ENCODE peak calls at places on chromosomes 11 and 22, in six cellular contexts. One of them, this sample, is unnamed.

GRCh38 chr11:58787903-58788302 is 56.2 kb upstream of the GLYAT start:
- DNase-seq in GM12891: no peak
- DNase-seq in GM12878: no peak
- DNase-seq in HepG2: no peak
- DNase-seq in K562: no peak
- DNase-seq in H1: no peak
- DNase-seq in this sample: no peak

GRCh38 chr11:121964591-121964990 is 151.4 kb downstream of the BLID start:
- DNase-seq in H1: no peak
- DNase-seq in GM12878: no peak
- DNase-seq in K562: no peak
- DNase-seq in GM12891: no peak
- DNase-seq in HepG2: no peak
- DNase-seq in this sample: no peak

GRCh38 chr11:7977251-7977917 is 9.8 kb upstream of the EIF3F start:
- DNase-seq in K562: no peak
- DNase-seq in GM12878: no peak
- DNase-seq in GM12891: no peak
- DNase-seq in H1: no peak
- DNase-seq in HepG2: no peak
- DNase-seq in this sample: no peak

GRCh38 chr11:73404048-73404447 is 27.8 kb downstream of the RELT start:
- DNase-seq in GM12891: no peak
- DNase-seq in H1: no peak
- DNase-seq in HepG2: peak
- DNase-seq in GM12878: no peak
- DNase-seq in K562: peak
- DNase-seq in this sample: no peak

GRCh38 chr11:106449756-106450155 is 372.3 kb downstream of the AASDHPPT start:
- DNase-seq in GM12878: no peak
- DNase-seq in H1: no peak
- DNase-seq in HepG2: peak
- DNase-seq in K562: no peak
- DNase-seq in GM12891: no peak
- DNase-seq in this sample: no peak

GRCh38 chr11:117415358-117415896 is 87.8 kb downstream of the CEP164 start:
- DNase-seq in GM12878: no peak
- DNase-seq in H1: no peak
- DNase-seq in GM12891: no peak
- DNase-seq in K562: no peak
- DNase-seq in HepG2: no peak
- DNase-seq in this sample: no peak

GRCh38 chr11:59753650-59754493 is 1.3 kb upstream of the STX3 start:
- DNase-seq in K562: peak
- DNase-seq in HepG2: peak
- DNase-seq in GM12891: peak
- DNase-seq in H1: no peak
- DNase-seq in GM12878: peak
- DNase-seq in this sample: peak

GRCh38 chr11:83538286-83538685 is 252.1 kb upstream of the CCDC90B start:
- DNase-seq in HepG2: no peak
- DNase-seq in GM12891: no peak
- DNase-seq in H1: no peak
- DNase-seq in GM12878: no peak
- DNase-seq in K562: no peak
- DNase-seq in this sample: no peak

GRCh38 chr11:35432464-35432863 is 13.1 kb upstream of the SLC1A2 start:
- DNase-seq in K562: no peak
- DNase-seq in GM12878: no peak
- DNase-seq in H1: no peak
- DNase-seq in HepG2: no peak
- DNase-seq in GM12891: no peak
- DNase-seq in this sample: no peak

GRCh38 chr11:5691963-5692358 is 2.4 kb downstream of the TRIM22 start:
- DNase-seq in GM12891: no peak
- DNase-seq in GM12878: no peak
- DNase-seq in HepG2: no peak
- DNase-seq in H1: no peak
- DNase-seq in K562: no peak
- DNase-seq in this sample: no peak

GRCh38 chr11:5688482-5688881 is 1.1 kb upstream of the TRIM22 start:
- DNase-seq in K562: no peak
- DNase-seq in GM12878: no peak
- DNase-seq in GM12891: no peak
- DNase-seq in H1: no peak
- DNase-seq in HepG2: no peak
- DNase-seq in this sample: no peak

GRCh38 chr11:5690736-5691135 is 1.1 kb downstream of the TRIM22 start:
- DNase-seq in GM12891: no peak
- DNase-seq in H1: no peak
- DNase-seq in GM12878: no peak
- DNase-seq in HepG2: no peak
- DNase-seq in K562: peak
- DNase-seq in this sample: no peak

GRCh38 chr11:5690216-5690615 is 626 bp downstream of the TRIM22 start:
- DNase-seq in HepG2: no peak
- DNase-seq in K562: no peak
- DNase-seq in GM12878: no peak
- DNase-seq in H1: no peak
- DNase-seq in GM12891: no peak
- DNase-seq in this sample: no peak

GRCh38 chr11:5689551-5689983 is at the start of gene TRIM22:
- DNase-seq in H1: peak
- DNase-seq in GM12891: peak
- DNase-seq in K562: no peak
- DNase-seq in HepG2: no peak
- DNase-seq in GM12878: peak
- DNase-seq in this sample: peak
- TF ChIP-seq POLR2A in H1: peak
- TF ChIP-seq POLR2A in GM12891: peak
- TF ChIP-seq POLR2A in K562: no peak
- TF ChIP-seq POLR2A in HepG2: no peak
- TF ChIP-seq POLR2A in GM12878: peak
- TF ChIP-seq POLR2A in this sample: peak

DNA sequence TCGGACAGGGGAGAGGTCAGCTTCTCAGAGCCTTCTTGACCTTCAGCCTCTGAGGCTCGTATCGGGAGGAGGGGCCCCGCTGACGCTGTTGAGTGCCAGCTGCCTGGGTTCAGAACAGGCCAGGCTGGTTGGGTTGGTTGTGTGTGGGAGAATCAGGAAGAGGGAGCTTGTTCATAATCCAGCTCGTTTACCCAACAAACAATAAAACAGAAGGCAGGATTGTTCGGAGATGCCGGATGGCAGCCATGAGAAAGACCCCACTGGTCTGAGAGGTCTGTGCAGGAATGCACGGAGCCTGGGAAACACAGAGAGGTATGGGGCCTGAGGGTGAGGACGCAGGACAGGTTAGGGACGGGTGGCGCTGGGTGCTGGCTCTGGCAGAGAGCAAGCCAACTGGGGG is 31.6 kb upstream of the SHANK2 start:
- DNase-seq in GM12878: no peak
- DNase-seq in HepG2: peak
- DNase-seq in K562: no peak
- DNase-seq in H1: no peak
- DNase-seq in GM12891: no peak
- DNase-seq in this sample: no peak
- TF ChIP-seq POLR2AphosphoS5 in GM12878: no peak
- TF ChIP-seq POLR2AphosphoS5 in HepG2: no peak
- TF ChIP-seq POLR2AphosphoS5 in K562: no peak
- TF ChIP-seq POLR2AphosphoS5 in H1: no peak
- TF ChIP-seq POLR2AphosphoS5 in GM12891: no peak
- TF ChIP-seq POLR2AphosphoS5 in this sample: no peak

GRCh38 chr11:17611049-17611448 is 64.0 kb downstream of the OTOG start:
- DNase-seq in H1: no peak
- DNase-seq in HepG2: no peak
- DNase-seq in GM12878: no peak
- DNase-seq in GM12891: no peak
- DNase-seq in K562: no peak
- DNase-seq in this sample: no peak
- TF ChIP-seq TAF1 in H1: no peak
- TF ChIP-seq TAF1 in HepG2: no peak
- TF ChIP-seq TAF1 in GM12878: no peak
- TF ChIP-seq TAF1 in GM12891: no peak
- TF ChIP-seq TAF1 in K562: no peak
- TF ChIP-seq TAF1 in this sample: no peak

GRCh38 chr11:77473801-77474508 is at the start of gene PAK1:
- DNase-seq in GM12878: no peak
- DNase-seq in GM12891: peak
- DNase-seq in K562: peak
- DNase-seq in H1: peak
- DNase-seq in HepG2: peak
- DNase-seq in this sample: peak
- TF ChIP-seq POLR2A in GM12878: peak
- TF ChIP-seq POLR2A in GM12891: peak
- TF ChIP-seq POLR2A in K562: no peak
- TF ChIP-seq POLR2A in H1: peak
- TF ChIP-seq POLR2A in HepG2: no peak
- TF ChIP-seq POLR2A in this sample: no peak

GRCh38 chr22:46686221-46686872 is 51.7 kb downstream of the CERK start:
- DNase-seq in GM12878: no peak
- DNase-seq in H1: no peak
- DNase-seq in GM12891: no peak
- DNase-seq in HepG2: no peak
- DNase-seq in K562: no peak
- DNase-seq in this sample: no peak
- TF ChIP-seq POLR2AphosphoS5 in GM12878: no peak
- TF ChIP-seq POLR2AphosphoS5 in H1: no peak
- TF ChIP-seq POLR2AphosphoS5 in GM12891: no peak
- TF ChIP-seq POLR2AphosphoS5 in HepG2: no peak
- TF ChIP-seq POLR2AphosphoS5 in K562: no peak
- TF ChIP-seq POLR2AphosphoS5 in this sample: no peak